ENCODE peak calls at places on chromosomes 4 and X, in nine cellular contexts. U, S, X, H, Q, I, P, J and A are unnamed samples. For H3K9me3 and H3K4me1, the result is how much of the 10 kb centered on the place peaks cover.

GRCh38 chr4:73662709-73663546 is 42.7 kb upstream of the RASSF6 start:
- DNase-seq in H (peak), U (no peak), S (no peak), I (no peak), Q (no peak), P (peak), X (no peak), J (no peak), A (no peak)

GRCh38 chr4:186192068-186192751 is 843 bp downstream of the CYP4V2 start:
- DNase-seq in S (peak), H (peak), J (no peak), X (no peak), I (no peak), Q (no peak), P (peak), U (no peak), A (no peak)

GRCh38 chrX:66988331-66988730 is 349.5 kb upstream of the EDA2R start:
- DNase-seq in I (no peak), H (no peak), X (no peak), Q (no peak), J (no peak), S (no peak), P (no peak), U (no peak), A (no peak)

GRCh38 chrX:31228415-31228832 is 156.6 kb upstream of the FTHL17 start:
- DNase-seq in S (no peak), Q (no peak), H (no peak), U (no peak), J (no peak), I (no peak), P (peak), X (no peak), A (peak)

GRCh38 chr4:75831856-75832405 is 70.3 kb downstream of the PPEF2 start:
- DNase-seq in J (no peak), Q (no peak), I (no peak), S (no peak), P (no peak), X (no peak), H (no peak), U (no peak), A (no peak)

GRCh38 chr4:103306870-103307345 is 108.8 kb upstream of the CENPE start:
- DNase-seq in P (peak), U (peak), J (no peak), Q (no peak), X (no peak), S (no peak), H (peak), I (no peak), A (no peak)

GRCh38 chr4:184479516-184479950 is 5.2 kb upstream of the IRF2 start:
- DNase-seq in I (no peak), P (no peak), H (no peak), J (no peak), X (no peak), S (no peak), Q (no peak), U (no peak), A (no peak)

GRCh38 chr4:150297861-150298474 is 219.7 kb downstream of the DCLK2 start:
- DNase-seq in Q (no peak), U (no peak), X (no peak), J (no peak), H (peak), S (no peak), I (no peak), P (peak), A (no peak)

GRCh38 chrX:148049441-148049840 is 68.3 kb downstream of the FMR1NB start:
- DNase-seq in I (no peak), H (peak), X (no peak), U (no peak), S (no peak), Q (no peak), J (no peak), P (peak), A (no peak)

GRCh38 chr4:27791640-27792039 is 931.0 kb downstream of the STIM2 start:
- DNase-seq in P (no peak), S (no peak), X (no peak), Q (no peak), I (no peak), H (peak), U (no peak), J (no peak), A (no peak)

GRCh38 chr4:53895137-53895536 is 169.3 kb downstream of the CHIC2 start:
- DNase-seq in P (no peak), U (no peak), S (no peak), J (no peak), Q (no peak), X (no peak), H (no peak), I (no peak), A (no peak)

GRCh38 chrX:10922158-10922557 is 189.0 kb upstream of the HCCS start:
- DNase-seq in H (peak), Q (no peak), J (no peak), S (no peak), X (no peak), P (peak), U (no peak), I (no peak), A (no peak)

GRCh38 chrX:41733939-41734338 is 10.0 kb downstream of the GPR82 start:
- DNase-seq in S (no peak), Q (no peak), U (no peak), H (no peak), I (no peak), P (no peak), J (no peak), X (no peak), A (no peak)

GRCh38 chr4:187993827-187994226 is 1.7 kb upstream of the ZFP42 start:
- DNase-seq in Q (no peak), S (no peak), X (no peak), P (peak), H (peak), J (no peak), I (no peak), U (no peak), A (no peak)

GRCh38 chr4:64766565-64766964 is 357.3 kb upstream of the TECRL start:
- DNase-seq in X (no peak), H (no peak), S (no peak), Q (no peak), U (no peak), P (no peak), I (no peak), J (no peak), A (no peak)

GRCh38 chrX:44494357-44494756 is 48.3 kb downstream of the FUNDC1 start:
- DNase-seq in J (no peak), H (no peak), U (no peak), Q (no peak), P (no peak), X (no peak), I (no peak), S (no peak), A (no peak)

GRCh38 chrX:44483965-44484606 is 58.6 kb downstream of the FUNDC1 start:
- DNase-seq in J (no peak), S (no peak), X (no peak), H (peak), P (no peak), U (no peak), Q (no peak), I (no peak), A (no peak)

GRCh38 chrX:44495091-44495490 is 47.6 kb downstream of the FUNDC1 start:
- DNase-seq in H (no peak), P (no peak), J (no peak), X (no peak), U (no peak), S (no peak), Q (no peak), I (no peak), A (no peak)

GRCh38 chrX:44484607-44485146 is 58.0 kb downstream of the FUNDC1 start:
- DNase-seq in J (no peak), U (no peak), X (no peak), H (no peak), I (no peak), P (no peak), Q (no peak), S (no peak), A (no peak)

GRCh38 chrX:44489515-44489914 is 53.1 kb downstream of the FUNDC1 start:
- DNase-seq in U (no peak), P (no peak), X (no peak), S (no peak), H (no peak), I (no peak), J (no peak), Q (no peak), A (no peak)
- H3K4me3 ChIP-seq in U (no peak), P (no peak), X (no peak), S (no peak), H (no peak), I (no peak), J (no peak), Q (no peak), A (no peak)

GRCh38 chrX:105552395-105552794 is 269.9 kb upstream of the NRK start:
- DNase-seq in X (no peak), U (no peak), H (peak), J (no peak), S (no peak), I (no peak), P (no peak), Q (no peak), A (no peak)
- H3K9me3 ChIP-seq in X (under half), U (under half), H (under half), J (under half), S (under half), I (under half), P (under half), Q (under half), A (under half)

GRCh38 chr4:57100979-57101629 is 9.1 kb downstream of the IGFBP7 start:
- DNase-seq in Q (no peak), U (no peak), P (no peak), I (no peak), S (no peak), X (no peak), J (no peak), H (no peak), A (no peak)

GRCh38 chr4:57097711-57098110 is 12.5 kb downstream of the IGFBP7 start:
- DNase-seq in H (no peak), X (no peak), I (no peak), S (no peak), P (no peak), U (no peak), J (no peak), Q (no peak), A (no peak)

GRCh38 chr4:57098945-57099344 is 11.2 kb downstream of the IGFBP7 start:
- DNase-seq in P (no peak), S (no peak), Q (no peak), H (no peak), J (no peak), I (no peak), X (no peak), U (no peak), A (no peak)

GRCh38 chr4:57098415-57098814 is 11.8 kb downstream of the IGFBP7 start:
- DNase-seq in X (peak), Q (no peak), H (no peak), S (no peak), P (no peak), I (no peak), J (no peak), U (no peak), A (no peak)

DNA sequence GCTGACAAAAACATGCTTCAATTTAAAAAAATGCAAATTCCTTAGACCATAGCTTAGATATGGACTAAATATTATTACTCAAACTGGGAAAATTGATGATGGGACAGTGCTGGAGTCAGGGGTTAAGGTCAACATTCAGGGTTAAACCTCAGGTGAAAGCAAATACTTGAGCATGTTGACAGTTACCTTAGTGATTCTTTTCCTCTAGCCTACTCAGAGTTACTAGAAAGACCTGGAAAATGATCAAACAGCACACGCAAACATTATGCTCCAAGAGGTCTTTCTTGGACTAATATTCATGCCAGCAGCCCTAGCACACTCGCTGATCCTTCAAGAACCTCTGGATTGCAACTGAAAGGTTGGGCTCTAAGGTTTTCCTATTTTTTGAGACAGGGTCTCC is 10.8 kb downstream of the IGFBP7 start:
- DNase-seq in Q (no peak), P (no peak), U (no peak), H (no peak), I (no peak), J (no peak), X (no peak), S (no peak), A (no peak)
- H3K4me1 ChIP-seq in Q (under half), P (under half), U (half or more), H (under half), I (half or more), J (under half), X (half or more), S (under half), A (half or more)

DNA sequence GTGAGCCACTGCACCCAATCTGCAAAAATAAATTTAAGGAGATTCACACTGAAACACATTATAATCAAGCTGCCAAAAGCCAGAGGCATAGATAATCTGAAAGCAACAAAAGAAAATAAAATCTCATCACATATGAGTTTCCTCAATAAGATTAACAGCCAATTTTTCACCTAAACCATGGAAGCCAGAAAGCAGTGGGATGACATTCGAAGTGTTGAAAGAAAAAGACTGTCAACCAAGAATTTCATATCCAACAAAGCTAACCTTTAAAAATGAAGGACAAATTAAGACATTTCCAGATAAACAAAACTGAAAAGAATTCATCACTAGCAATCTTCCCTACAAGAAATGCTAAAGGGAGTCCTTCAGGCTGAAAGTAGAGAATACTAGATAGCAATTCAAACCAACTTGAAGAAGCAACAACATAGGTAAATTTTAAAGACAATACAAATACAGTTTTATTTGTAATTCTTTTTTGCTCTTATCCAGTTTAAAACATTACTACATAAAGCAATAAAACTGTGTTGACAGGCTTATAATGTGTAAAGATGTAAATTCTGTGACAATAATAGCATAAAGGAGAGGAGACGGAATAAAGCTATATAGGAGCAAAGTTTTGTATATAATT is 23.1 kb upstream of the KLHL8 start:
- DNase-seq in J (no peak), S (no peak), H (no peak), Q (no peak), I (no peak), P (no peak), X (no peak), U (no peak), A (no peak)
- H3K4me3 ChIP-seq in J (no peak), S (no peak), H (no peak), Q (no peak), I (no peak), P (no peak), X (no peak), U (no peak), A (no peak)

GRCh38 chrX:146054311-146054710 is 236.7 kb downstream of the SLITRK2 start:
- DNase-seq in X (no peak), S (no peak), J (no peak), U (no peak), I (no peak), Q (no peak), P (no peak), H (no peak), A (no peak)
- H3K9me3 ChIP-seq in X (under half), S (under half), J (under half), U (under half), I (under half), Q (under half), P (under half), H (under half), A (under half)

DNA sequence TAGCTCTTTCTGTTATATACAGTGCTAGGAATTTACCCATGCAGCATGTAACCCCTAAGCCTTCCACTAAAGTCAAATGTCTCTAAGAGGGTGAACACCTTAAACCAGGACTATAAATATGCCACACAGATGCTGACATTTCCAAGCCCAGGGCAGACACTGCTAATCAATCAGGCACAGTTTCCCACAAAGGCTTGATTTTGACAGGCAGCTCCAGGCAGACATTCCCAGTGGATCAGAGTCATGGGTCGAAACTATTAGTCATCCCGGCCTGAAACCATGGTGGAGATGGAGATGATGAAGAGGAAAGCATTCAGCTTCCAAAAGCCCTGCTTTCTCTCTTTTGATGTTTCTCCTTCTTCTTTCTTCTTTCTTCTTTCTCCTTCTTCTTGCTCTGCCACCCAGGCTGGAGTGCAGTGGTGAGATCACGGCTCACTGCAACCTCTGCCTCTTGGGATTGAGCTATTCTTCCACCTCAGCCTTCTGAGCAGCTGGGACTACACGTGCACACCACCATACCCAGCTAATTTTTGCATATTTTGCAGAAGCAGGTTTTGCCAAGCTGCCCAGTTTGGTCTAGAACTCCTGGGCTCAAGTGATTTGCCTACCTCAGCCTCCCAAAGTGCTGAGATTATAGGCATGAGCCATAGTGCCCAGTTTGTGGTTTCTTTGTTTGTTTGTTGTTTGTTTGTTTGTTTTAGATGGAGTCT is 21.0 kb upstream of the SORCS2 start:
- DNase-seq in Q (no peak), S (no peak), I (no peak), H (no peak), U (no peak), X (no peak), J (no peak), P (no peak), A (no peak)
- H3K4me1 ChIP-seq in Q (under half), S (under half), I (under half), H (under half), U (under half), X (under half), J (under half), P (under half), A (under half)

GRCh38 chr4:108037884-108038283 is 48.2 kb downstream of the HADH start:
- DNase-seq in S (no peak), X (no peak), U (no peak), I (no peak), J (no peak), P (no peak), H (no peak), Q (no peak), A (no peak)
- H3K4me3 ChIP-seq in S (no peak), X (no peak), U (no peak), I (no peak), J (no peak), P (no peak), H (no peak), Q (no peak), A (no peak)